ENCODE peak calls at places on chromosomes 11 and 22, in five cellular contexts. One of them, this sample, is unnamed.
A peak's percentile ranks its signal among the peaks of the same experiment; 100 is the strongest.

GRCh38 chr22:25334091-25334490 is 114.7 kb downstream of the CRYBB2 start:
- DNase-seq in glutamatergic neuron: peak; percentile 85
- DNase-seq in GM23338: peak; percentile 95
- DNase-seq in bronchial epithelial cell: peak; percentile 13
- DNase-seq in colonic mucosa: peak; percentile 71
- DNase-seq in this sample: peak; percentile 59

GRCh38 chr11:113161671-113162589 is 152.5 kb upstream of the TTC12 start:
- DNase-seq in glutamatergic neuron: no peak
- DNase-seq in GM23338: no peak
- DNase-seq in bronchial epithelial cell: no peak
- DNase-seq in colonic mucosa: no peak
- DNase-seq in this sample: no peak

GRCh38 chr11:82765466-82766034 is 31.9 kb upstream of the FAM181B start:
- DNase-seq in glutamatergic neuron: no peak
- DNase-seq in GM23338: peak; percentile 30
- DNase-seq in bronchial epithelial cell: no peak
- DNase-seq in colonic mucosa: no peak
- DNase-seq in this sample: no peak

GRCh38 chr11:87134524-87135106 is 96.9 kb downstream of the TMEM135 start:
- DNase-seq in glutamatergic neuron: no peak
- DNase-seq in GM23338: no peak
- DNase-seq in bronchial epithelial cell: no peak
- DNase-seq in colonic mucosa: no peak
- DNase-seq in this sample: no peak

GRCh38 chr22:29157759-29158535 is 47.7 kb upstream of the EMID1 start:
- DNase-seq in glutamatergic neuron: no peak
- DNase-seq in GM23338: peak; percentile 65
- DNase-seq in bronchial epithelial cell: no peak
- DNase-seq in colonic mucosa: no peak
- DNase-seq in this sample: peak; percentile 5

GRCh38 chr11:118373263-118373662 is 13.9 kb downstream of the UBE4A start:
- DNase-seq in glutamatergic neuron: no peak
- DNase-seq in GM23338: no peak
- DNase-seq in bronchial epithelial cell: no peak
- DNase-seq in colonic mucosa: no peak
- DNase-seq in this sample: no peak

GRCh38 chr22:25970348-25970995 is 198.8 kb upstream of the SEZ6L start:
- DNase-seq in glutamatergic neuron: no peak
- DNase-seq in GM23338: peak; percentile 73
- DNase-seq in bronchial epithelial cell: no peak
- DNase-seq in colonic mucosa: no peak
- DNase-seq in this sample: no peak

GRCh38 chr11:65432133-65432650 is 9.6 kb downstream of the NEAT1 start:
- DNase-seq in glutamatergic neuron: no peak
- DNase-seq in GM23338: no peak
- DNase-seq in bronchial epithelial cell: peak; percentile 15
- DNase-seq in colonic mucosa: no peak
- DNase-seq in this sample: no peak

GRCh38 chr11:57458410-57459111 is 1.8 kb upstream of the RTN4RL2 start:
- DNase-seq in glutamatergic neuron: peak; percentile 78
- DNase-seq in GM23338: peak; percentile 79
- DNase-seq in bronchial epithelial cell: no peak
- DNase-seq in colonic mucosa: peak; percentile 74
- DNase-seq in this sample: peak; percentile 38

GRCh38 chr11:45166604-45166897 is 20.1 kb downstream of the PRDM11 start:
- DNase-seq in glutamatergic neuron: no peak
- DNase-seq in GM23338: no peak
- DNase-seq in bronchial epithelial cell: no peak
- DNase-seq in colonic mucosa: no peak
- DNase-seq in this sample: no peak

GRCh38 chr11:57335343-57336110 is at the start of gene SSRP1:
- DNase-seq in glutamatergic neuron: peak; percentile 85
- DNase-seq in GM23338: peak; percentile 93
- DNase-seq in bronchial epithelial cell: peak; percentile 61
- DNase-seq in colonic mucosa: peak; percentile 88
- DNase-seq in this sample: peak; percentile 83

GRCh38 chr11:23403210-23404185 is 543.2 kb upstream of the CCDC179 start:
- DNase-seq in glutamatergic neuron: no peak
- DNase-seq in GM23338: no peak
- DNase-seq in bronchial epithelial cell: no peak
- DNase-seq in colonic mucosa: no peak
- DNase-seq in this sample: no peak

GRCh38 chr22:38782402-38783094 is 11.4 kb downstream of the DNAL4 start:
- DNase-seq in glutamatergic neuron: peak; percentile 66
- DNase-seq in GM23338: no peak
- DNase-seq in bronchial epithelial cell: no peak
- DNase-seq in colonic mucosa: no peak
- DNase-seq in this sample: no peak

GRCh38 chr11:62010935-62011528 is 43.6 kb upstream of the FTH1 start:
- DNase-seq in glutamatergic neuron: no peak
- DNase-seq in GM23338: no peak
- DNase-seq in bronchial epithelial cell: no peak
- DNase-seq in colonic mucosa: no peak
- DNase-seq in this sample: no peak

GRCh38 chr22:24996420-24996952 is 44.0 kb downstream of the KIAA1671 start:
- DNase-seq in glutamatergic neuron: peak; percentile 82
- DNase-seq in GM23338: peak; percentile 87
- DNase-seq in bronchial epithelial cell: peak; percentile 33
- DNase-seq in colonic mucosa: peak; percentile 68
- DNase-seq in this sample: peak; percentile 58

GRCh38 chr22:40665312-40665711 is 14.0 kb upstream of the MCHR1 start:
- DNase-seq in glutamatergic neuron: no peak
- DNase-seq in GM23338: no peak
- DNase-seq in bronchial epithelial cell: no peak
- DNase-seq in colonic mucosa: no peak
- DNase-seq in this sample: no peak

GRCh38 chr11:131823772-131824171 is 453.4 kb downstream of the NTM start:
- DNase-seq in glutamatergic neuron: no peak
- DNase-seq in GM23338: no peak
- DNase-seq in bronchial epithelial cell: no peak
- DNase-seq in colonic mucosa: no peak
- DNase-seq in this sample: no peak

GRCh38 chr22:24400726-24401596 is 26.4 kb upstream of the ADORA2A start:
- DNase-seq in glutamatergic neuron: no peak
- DNase-seq in GM23338: no peak
- DNase-seq in bronchial epithelial cell: peak; percentile 23
- DNase-seq in colonic mucosa: no peak
- DNase-seq in this sample: no peak

GRCh38 chr22:47153854-47154542 is 391.5 kb downstream of the TBC1D22A start:
- DNase-seq in glutamatergic neuron: no peak
- DNase-seq in GM23338: no peak
- DNase-seq in bronchial epithelial cell: no peak
- DNase-seq in colonic mucosa: no peak
- DNase-seq in this sample: no peak

GRCh38 chr11:7668911-7669310 is 4.4 kb downstream of the CYB5R2 start:
- DNase-seq in glutamatergic neuron: no peak
- DNase-seq in GM23338: no peak
- DNase-seq in bronchial epithelial cell: peak; percentile 66
- DNase-seq in colonic mucosa: no peak
- DNase-seq in this sample: no peak

GRCh38 chr11:29310016-29310415 is 706.8 kb downstream of the KCNA4 start:
- DNase-seq in glutamatergic neuron: no peak
- DNase-seq in GM23338: no peak
- DNase-seq in bronchial epithelial cell: peak; percentile 88
- DNase-seq in colonic mucosa: no peak
- DNase-seq in this sample: peak; percentile 18

GRCh38 chr11:33387996-33388395 is 130.8 kb downstream of the HIPK3 start:
- DNase-seq in glutamatergic neuron: no peak
- DNase-seq in GM23338: no peak
- DNase-seq in bronchial epithelial cell: no peak
- DNase-seq in colonic mucosa: no peak
- DNase-seq in this sample: no peak

GRCh38 chr11:120715239-120715638 is 203.7 kb downstream of the GRIK4 start:
- DNase-seq in glutamatergic neuron: no peak
- DNase-seq in GM23338: peak; percentile 77
- DNase-seq in bronchial epithelial cell: no peak
- DNase-seq in colonic mucosa: no peak
- DNase-seq in this sample: no peak

GRCh38 chr22:41568811-41569210 is 8.0 kb downstream of the CSDC2 start:
- DNase-seq in glutamatergic neuron: no peak
- DNase-seq in GM23338: no peak
- DNase-seq in bronchial epithelial cell: no peak
- DNase-seq in colonic mucosa: no peak
- DNase-seq in this sample: no peak

GRCh38 chr11:35579557-35580396 is 38.5 kb upstream of the FJX1 start:
- DNase-seq in glutamatergic neuron: no peak
- DNase-seq in GM23338: no peak
- DNase-seq in bronchial epithelial cell: peak; percentile 90
- DNase-seq in colonic mucosa: no peak
- DNase-seq in this sample: peak; percentile 87

GRCh38 chr11:134425816-134426536 is 13.9 kb upstream of the B3GAT1 start:
- DNase-seq in glutamatergic neuron: no peak
- DNase-seq in GM23338: no peak
- DNase-seq in bronchial epithelial cell: no peak
- DNase-seq in colonic mucosa: no peak
- DNase-seq in this sample: no peak

GRCh38 chr11:134418119-134418840 is 6.2 kb upstream of the B3GAT1 start:
- DNase-seq in glutamatergic neuron: no peak
- DNase-seq in GM23338: peak; percentile 29
- DNase-seq in bronchial epithelial cell: peak; percentile 24
- DNase-seq in colonic mucosa: no peak
- DNase-seq in this sample: peak; percentile 39

GRCh38 chr11:134425413-134425812 is 13.4 kb upstream of the B3GAT1 start:
- DNase-seq in glutamatergic neuron: no peak
- DNase-seq in GM23338: no peak
- DNase-seq in bronchial epithelial cell: no peak
- DNase-seq in colonic mucosa: no peak
- DNase-seq in this sample: no peak

GRCh38 chr11:134429104-134429503 is 17.1 kb upstream of the B3GAT1 start:
- DNase-seq in glutamatergic neuron: peak; percentile 70
- DNase-seq in GM23338: no peak
- DNase-seq in bronchial epithelial cell: no peak
- DNase-seq in colonic mucosa: no peak
- DNase-seq in this sample: no peak

GRCh38 chr11:134423106-134423505 is 11.1 kb upstream of the B3GAT1 start:
- DNase-seq in glutamatergic neuron: no peak
- DNase-seq in GM23338: no peak
- DNase-seq in bronchial epithelial cell: no peak
- DNase-seq in colonic mucosa: no peak
- DNase-seq in this sample: no peak
- TF ChIP-seq CTCF in glutamatergic neuron: no peak
- TF ChIP-seq CTCF in GM23338: no peak
- TF ChIP-seq CTCF in bronchial epithelial cell: no peak
- TF ChIP-seq CTCF in colonic mucosa: no peak
- TF ChIP-seq CTCF in this sample: no peak

GRCh38 chr11:17298302-17298701 is 21.8 kb downstream of the NUCB2 start:
- DNase-seq in glutamatergic neuron: no peak
- DNase-seq in GM23338: no peak
- DNase-seq in bronchial epithelial cell: no peak
- DNase-seq in colonic mucosa: no peak
- DNase-seq in this sample: no peak

GRCh38 chr11:17296852-17297559 is 20.5 kb downstream of the NUCB2 start:
- DNase-seq in glutamatergic neuron: no peak
- DNase-seq in GM23338: no peak
- DNase-seq in bronchial epithelial cell: no peak
- DNase-seq in colonic mucosa: no peak
- DNase-seq in this sample: no peak

GRCh38 chr11:17300372-17300771 is 23.8 kb downstream of the NUCB2 start:
- DNase-seq in glutamatergic neuron: no peak
- DNase-seq in GM23338: no peak
- DNase-seq in bronchial epithelial cell: peak; percentile 54
- DNase-seq in colonic mucosa: no peak
- DNase-seq in this sample: no peak
- TF ChIP-seq CTCF in glutamatergic neuron: no peak
- TF ChIP-seq CTCF in GM23338: no peak
- TF ChIP-seq CTCF in bronchial epithelial cell: no peak
- TF ChIP-seq CTCF in colonic mucosa: no peak
- TF ChIP-seq CTCF in this sample: no peak

GRCh38 chr11:126791991-126792390 is 208.6 kb downstream of the KIRREL3 start:
- DNase-seq in glutamatergic neuron: no peak
- DNase-seq in GM23338: no peak
- DNase-seq in bronchial epithelial cell: no peak
- DNase-seq in colonic mucosa: no peak
- DNase-seq in this sample: no peak

GRCh38 chr11:126793596-126793995 is 207.0 kb downstream of the KIRREL3 start:
- DNase-seq in glutamatergic neuron: no peak
- DNase-seq in GM23338: no peak
- DNase-seq in bronchial epithelial cell: no peak
- DNase-seq in colonic mucosa: no peak
- DNase-seq in this sample: no peak

GRCh38 chr11:126791446-126791845 is 209.1 kb downstream of the KIRREL3 start:
- DNase-seq in glutamatergic neuron: no peak
- DNase-seq in GM23338: peak; percentile 73
- DNase-seq in bronchial epithelial cell: no peak
- DNase-seq in colonic mucosa: no peak
- DNase-seq in this sample: no peak

GRCh38 chr11:126790550-126790981 is 210.0 kb downstream of the KIRREL3 start:
- DNase-seq in glutamatergic neuron: no peak
- DNase-seq in GM23338: peak; percentile 38
- DNase-seq in bronchial epithelial cell: peak; percentile 1
- DNase-seq in colonic mucosa: no peak
- DNase-seq in this sample: peak; percentile 12
- TF ChIP-seq CTCF in glutamatergic neuron: no peak
- TF ChIP-seq CTCF in GM23338: peak; percentile 74
- TF ChIP-seq CTCF in bronchial epithelial cell: no peak
- TF ChIP-seq CTCF in colonic mucosa: no peak
- TF ChIP-seq CTCF in this sample: no peak

DNA sequence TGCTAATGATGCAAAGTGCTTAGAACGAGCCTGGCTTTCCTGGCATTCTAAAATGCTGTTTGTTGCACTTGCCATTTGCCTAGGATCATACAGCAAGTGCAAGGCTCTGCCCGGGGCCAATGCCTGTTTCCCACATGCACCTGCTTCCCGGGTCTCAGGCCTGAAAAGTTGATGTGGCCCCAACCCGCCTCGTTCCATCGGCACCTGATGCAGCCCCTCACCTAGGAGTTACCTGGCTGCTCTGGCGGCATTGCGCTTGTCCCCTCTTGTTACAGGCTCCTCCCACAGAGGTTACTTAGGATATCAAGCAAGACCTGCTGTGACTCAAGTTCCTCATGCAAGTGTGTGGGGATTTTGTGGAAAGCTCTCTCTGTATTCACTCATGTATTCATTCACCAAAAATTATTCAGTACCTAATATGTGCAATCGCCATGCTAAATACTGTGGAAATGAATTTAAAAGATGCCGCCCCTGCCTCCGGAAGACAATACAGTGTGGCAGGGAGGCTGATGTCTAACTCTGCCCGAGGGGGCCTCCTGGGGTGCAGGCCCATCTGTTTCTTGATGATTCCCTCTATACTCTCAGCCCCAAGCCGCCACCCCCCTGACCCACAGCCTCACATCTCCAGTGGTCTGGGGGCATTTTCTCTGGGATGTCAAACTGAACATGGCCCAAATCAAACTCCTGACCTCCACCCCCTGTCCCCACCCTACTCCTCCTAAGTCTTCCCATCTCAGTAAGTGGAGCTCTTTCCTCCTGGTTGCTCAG is 184.4 kb downstream of the EFCAB6 start:
- DNase-seq in glutamatergic neuron: no peak
- DNase-seq in GM23338: peak; percentile 18
- DNase-seq in bronchial epithelial cell: no peak
- DNase-seq in colonic mucosa: no peak
- DNase-seq in this sample: no peak
- TF ChIP-seq CTCF in glutamatergic neuron: no peak
- TF ChIP-seq CTCF in GM23338: no peak
- TF ChIP-seq CTCF in bronchial epithelial cell: no peak
- TF ChIP-seq CTCF in colonic mucosa: no peak
- TF ChIP-seq CTCF in this sample: no peak

GRCh38 chr11:69009441-69010211 is 3.4 kb downstream of the MRGPRF start:
- DNase-seq in glutamatergic neuron: no peak
- DNase-seq in GM23338: no peak
- DNase-seq in bronchial epithelial cell: no peak
- DNase-seq in colonic mucosa: no peak
- DNase-seq in this sample: no peak
- TF ChIP-seq CTCF in glutamatergic neuron: no peak
- TF ChIP-seq CTCF in GM23338: no peak
- TF ChIP-seq CTCF in bronchial epithelial cell: no peak
- TF ChIP-seq CTCF in colonic mucosa: no peak
- TF ChIP-seq CTCF in this sample: no peak